ENCODE peak calls at places on chromosomes 2 and 18, in ten cellular contexts. N is ACHN, E is fibroblast of the conjunctiva, V is ascending aorta, M is HuH-7.5, J is iris pigment epithelial cell, R is NCI-H1092, W is GM12865, H is H4, U is mammary epithelial cell. F is an unnamed sample.

GRCh38 chr2:68469935-68470334 is 2.5 kb downstream of the APLF start:
- DNase-seq in V (no peak), H (no peak), M (no peak), R (no peak), U (no peak), J (peak), N (no peak), W (no peak), E (no peak), F (no peak)

GRCh38 chr2:1945837-1946236 is 201.5 kb upstream of the PXDN start:
- DNase-seq in W (no peak), U (no peak), V (no peak), N (no peak), J (no peak), M (no peak), E (no peak), R (no peak), H (no peak), F (no peak)

GRCh38 chr2:10161206-10161931 is 38.8 kb downstream of the RRM2 start:
- DNase-seq in J (peak), N (no peak), E (no peak), H (no peak), R (no peak), U (no peak), M (no peak), W (no peak), V (no peak), F (no peak)

GRCh38 chr2:176648691-176649297 is 379.6 kb downstream of the MTX2 start:
- DNase-seq in V (no peak), J (no peak), H (no peak), U (no peak), R (no peak), E (no peak), W (no peak), N (no peak), M (no peak), F (no peak)

GRCh38 chr2:25386662-25387478 is 45.1 kb upstream of the DNMT3A start:
- DNase-seq in U (no peak), E (no peak), H (no peak), N (no peak), M (no peak), V (no peak), J (no peak), R (no peak), W (no peak), F (no peak)

GRCh38 chr2:239293450-239294430 is 107.1 kb downstream of the HDAC4 start:
- DNase-seq in N (no peak), J (no peak), M (no peak), W (peak), V (no peak), U (no peak), E (no peak), R (no peak), H (no peak), F (no peak)

GRCh38 chr2:190679813-190680591 is 31.1 kb downstream of the NAB1 start:
- DNase-seq in U (peak), R (peak), N (peak), H (peak), J (peak), V (no peak), W (peak), M (peak), E (peak), F (no peak)

GRCh38 chr18:7958081-7958896 is 391.2 kb downstream of the PTPRM start:
- DNase-seq in N (peak), W (peak), V (no peak), E (no peak), U (no peak), H (no peak), J (peak), R (no peak), M (no peak), F (no peak)

GRCh38 chr2:166766220-166766619 is 122.1 kb upstream of the XIRP2 start:
- DNase-seq in R (no peak), E (no peak), M (no peak), J (no peak), W (no peak), V (no peak), U (no peak), N (no peak), H (no peak), F (no peak)

GRCh38 chr2:218832520-218832919 is 917 bp upstream of the PRKAG3 start:
- DNase-seq in U (no peak), R (no peak), J (no peak), V (peak), M (no peak), N (peak), E (no peak), W (no peak), H (no peak), F (peak)

GRCh38 chr2:8627019-8627691 is 54.7 kb upstream of the ID2 start:
- DNase-seq in J (no peak), N (no peak), H (no peak), U (no peak), M (peak), W (no peak), E (no peak), R (no peak), V (no peak), F (no peak)

GRCh38 chr18:35619468-35619867 is 37.9 kb downstream of the GALNT1 start:
- DNase-seq in N (no peak), J (no peak), E (no peak), U (no peak), M (no peak), W (no peak), R (no peak), V (no peak), H (no peak), F (peak)

GRCh38 chr2:236200378-236200777 is 32.2 kb upstream of the GBX2 start:
- DNase-seq in V (no peak), U (no peak), W (no peak), N (no peak), M (no peak), R (no peak), E (no peak), J (no peak), H (no peak), F (no peak)

GRCh38 chr2:11764359-11764758 is 17.9 kb downstream of the LPIN1 start:
- DNase-seq in W (no peak), M (peak), H (no peak), J (no peak), U (no peak), R (no peak), N (no peak), E (no peak), V (no peak), F (no peak)

GRCh38 chr18:69978743-69979715 is 31.4 kb upstream of the CD226 start:
- DNase-seq in W (peak), E (no peak), J (no peak), R (no peak), U (no peak), M (no peak), N (no peak), V (no peak), H (no peak), F (no peak)

GRCh38 chr2:200007291-200007690 is 51.9 kb downstream of the MAIP1 start:
- DNase-seq in R (no peak), M (no peak), H (no peak), J (no peak), N (no peak), W (no peak), V (no peak), U (no peak), E (no peak), F (no peak)

GRCh38 chr2:200350796-200351195 is 44.3 kb downstream of the SPATS2L start:
- DNase-seq in E (peak), U (peak), N (no peak), R (no peak), M (no peak), H (no peak), J (peak), V (no peak), W (no peak), F (no peak)

GRCh38 chr2:148122788-148123187 is 101.9 kb downstream of the MBD5 start:
- DNase-seq in W (peak), V (no peak), H (no peak), N (peak), U (peak), E (peak), R (no peak), J (peak), M (no peak), F (peak)

GRCh38 chr2:40723194-40723593 is 271.3 kb upstream of the SLC8A1 start:
- DNase-seq in W (no peak), U (no peak), E (no peak), N (no peak), M (no peak), J (no peak), V (no peak), H (no peak), R (no peak), F (no peak)

GRCh38 chr2:36376992-36377738 is 21.6 kb downstream of the CRIM1 start:
- DNase-seq in M (no peak), V (no peak), U (peak), N (peak), E (no peak), W (no peak), J (no peak), H (no peak), R (no peak), F (no peak)

GRCh38 chr2:96860065-96861029 is 2.5 kb upstream of the ANKRD39 start:
- DNase-seq in U (no peak), R (no peak), M (no peak), J (no peak), H (no peak), E (no peak), N (no peak), V (no peak), W (no peak), F (no peak)

GRCh38 chr2:72968286-72968685 is 51.0 kb downstream of the EMX1 start:
- DNase-seq in V (no peak), E (no peak), R (no peak), W (no peak), M (no peak), H (no peak), U (no peak), N (no peak), J (no peak), F (no peak)

GRCh38 chr18:5414546-5414945 is 119.0 kb upstream of the ZBTB14 start:
- DNase-seq in U (no peak), R (no peak), E (no peak), M (no peak), N (no peak), H (no peak), W (no peak), J (no peak), V (no peak), F (no peak)

GRCh38 chr2:86301010-86301409 is 36.4 kb downstream of the REEP1 start:
- DNase-seq in E (no peak), W (no peak), V (no peak), J (peak), H (no peak), R (no peak), U (no peak), N (no peak), M (no peak), F (no peak)